ENCODE peak calls at places on chromosome 7, in five cellular contexts. Y is spleen, V is GM23338, K is HCT116, Q is K562. H is an unnamed sample.

GRCh38 chr7:120725376-120726039 is 132.4 kb downstream of the TSPAN12 start:
- DNase-seq in K (peak; percentile 43), V (peak; percentile 82), Y (no peak), Q (peak; percentile 38), H (peak; percentile 1)

GRCh38 chr7:7117935-7118586 is 64.3 kb upstream of the C1GALT1 start:
- DNase-seq in Y (no peak), V (no peak), K (no peak), Q (no peak), H (no peak)

GRCh38 chr7:82530361-82530760 is 86.8 kb upstream of the CACNA2D1 start:
- DNase-seq in K (no peak), Q (no peak), V (no peak), Y (no peak), H (no peak)

GRCh38 chr7:67377939-67378862 is 381.6 kb downstream of the TYW1 start:
- DNase-seq in Q (peak; percentile 81), Y (peak; percentile 86), V (peak; percentile 93), K (peak; percentile 63), H (peak; percentile 60)

GRCh38 chr7:156979007-156979606 is 29.6 kb downstream of the NOM1 start:
- DNase-seq in Q (no peak), Y (no peak), V (no peak), K (no peak), H (no peak)

GRCh38 chr7:11182736-11183135 is 209.1 kb downstream of the PHF14 start:
- DNase-seq in K (no peak), Q (no peak), Y (no peak), V (no peak), H (no peak)

GRCh38 chr7:11750191-11750590 is 81.8 kb downstream of the THSD7A start:
- DNase-seq in Y (no peak), V (no peak), Q (no peak), K (no peak), H (no peak)

GRCh38 chr7:122416316-122416925 is 111.9 kb upstream of the FEZF1 start:
- DNase-seq in V (no peak), K (no peak), Q (no peak), Y (no peak), H (no peak)

GRCh38 chr7:33722383-33723096 is 182.8 kb upstream of the BMPER start:
- DNase-seq in V (no peak), K (peak; percentile 29), Q (no peak), Y (no peak), H (no peak)

DNA sequence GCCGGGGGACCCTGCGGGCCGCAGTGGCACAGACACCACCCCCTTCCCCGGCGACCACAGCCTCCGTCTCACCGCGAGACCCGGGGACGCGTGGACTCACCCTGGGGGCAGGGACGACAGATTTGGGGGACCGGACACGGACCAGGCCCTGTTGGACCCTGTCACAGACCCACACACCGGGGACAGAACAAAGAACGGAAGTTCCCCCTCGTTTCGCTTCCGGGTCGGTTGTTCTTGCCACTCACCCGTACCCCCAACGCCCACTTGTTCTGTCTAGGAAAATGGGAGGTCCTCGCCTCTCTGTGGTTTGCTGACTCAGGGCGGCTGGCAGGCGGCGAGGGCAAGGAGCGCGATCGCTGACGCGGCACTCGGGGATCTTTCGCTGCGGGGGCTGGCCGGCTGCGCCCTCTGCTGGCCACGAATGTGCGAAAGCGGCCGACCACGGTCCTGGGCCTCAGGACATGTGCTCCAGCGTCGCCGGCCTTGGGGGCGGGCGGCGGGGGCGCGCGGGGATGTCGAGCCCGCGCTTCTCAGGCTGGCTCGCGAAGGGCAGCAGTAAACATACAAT is at the start of gene ZNF3:
- DNase-seq in V (peak; percentile 100), K (peak; percentile 98), Y (peak; percentile 99), Q (peak; percentile 92), H (peak; percentile 89)
- TF ChIP-seq POLR2AphosphoS5 in V (peak; percentile 85), K (peak; percentile 85), Y (peak; percentile 98), Q (peak; percentile 85), H (peak; percentile 94)

GRCh38 chr7:96312502-96312901 is 9.4 kb downstream of the SLC25A13 start:
- DNase-seq in K (no peak), Q (no peak), Y (no peak), V (no peak), H (no peak)
- TF ChIP-seq POLR2AphosphoS5 in K (no peak), Q (no peak), Y (no peak), V (no peak), H (no peak)

GRCh38 chr7:91883676-91884362 is 3.3 kb upstream of the MTERF1 start:
- DNase-seq in V (no peak), Q (no peak), Y (no peak), K (no peak), H (no peak)

GRCh38 chr7:91876391-91877133 is 3.9 kb downstream of the MTERF1 start:
- DNase-seq in V (no peak), Q (no peak), Y (no peak), K (no peak), H (no peak)

GRCh38 chr7:91875851-91876250 is 4.7 kb downstream of the MTERF1 start:
- DNase-seq in Q (no peak), K (no peak), Y (no peak), V (no peak), H (no peak)

GRCh38 chr7:91880016-91880412 is 488 bp downstream of the MTERF1 start:
- DNase-seq in V (peak; percentile 5), Q (no peak), Y (no peak), K (no peak), H (no peak)

GRCh38 chr7:91880413-91881241 is at the start of gene MTERF1:
- DNase-seq in Q (peak; percentile 88), V (peak; percentile 97), Y (peak; percentile 97), K (peak; percentile 85), H (peak; percentile 67)
- TF ChIP-seq POLR2AphosphoS5 in Q (peak; percentile 97), V (peak; percentile 95), Y (peak; percentile 89), K (peak; percentile 98), H (peak; percentile 97)

GRCh38 chr7:105791926-105792325 is 84.5 kb downstream of the ATXN7L1 start:
- DNase-seq in Q (no peak), Y (no peak), V (peak; percentile 64), K (no peak), H (no peak)

GRCh38 chr7:105796365-105796764 is 80.0 kb downstream of the ATXN7L1 start:
- DNase-seq in V (no peak), Q (no peak), Y (no peak), K (no peak), H (no peak)

GRCh38 chr7:105797652-105798051 is 78.7 kb downstream of the ATXN7L1 start:
- DNase-seq in Q (no peak), Y (no peak), K (no peak), V (peak; percentile 56), H (no peak)

GRCh38 chr7:105792488-105793370 is 83.7 kb downstream of the ATXN7L1 start:
- DNase-seq in Y (no peak), K (no peak), V (no peak), Q (no peak), H (no peak)

GRCh38 chr7:105794741-105795729 is 81.4 kb downstream of the ATXN7L1 start:
- DNase-seq in Y (no peak), Q (no peak), K (no peak), V (no peak), H (no peak)
- TF ChIP-seq POLR2AphosphoS5 in Y (no peak), Q (no peak), K (no peak), V (no peak), H (no peak)

DNA sequence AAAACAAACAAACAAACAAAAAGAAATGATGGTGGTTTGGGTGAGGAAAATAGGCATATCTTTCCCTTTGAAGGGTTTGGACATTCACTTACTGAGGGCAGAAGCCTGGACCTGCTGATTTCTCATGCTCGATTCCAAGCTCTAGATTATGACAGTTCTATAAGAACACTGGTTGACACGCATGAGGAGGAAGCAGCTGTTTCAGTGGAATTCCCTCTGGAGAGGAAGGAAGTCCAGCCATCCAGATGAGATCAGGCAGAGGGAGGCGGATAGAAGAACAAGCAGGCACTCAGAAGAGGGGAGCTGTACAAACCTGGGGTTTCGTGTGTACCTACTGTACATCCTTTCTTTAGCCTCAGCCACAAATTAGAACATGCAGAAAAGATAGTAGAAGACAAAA is 691.9 kb downstream of the INHBA start:
- DNase-seq in K (no peak), Q (no peak), V (no peak), Y (no peak), H (no peak)
- TF ChIP-seq POLR2AphosphoS5 in K (no peak), Q (no peak), V (no peak), Y (no peak), H (no peak)

DNA sequence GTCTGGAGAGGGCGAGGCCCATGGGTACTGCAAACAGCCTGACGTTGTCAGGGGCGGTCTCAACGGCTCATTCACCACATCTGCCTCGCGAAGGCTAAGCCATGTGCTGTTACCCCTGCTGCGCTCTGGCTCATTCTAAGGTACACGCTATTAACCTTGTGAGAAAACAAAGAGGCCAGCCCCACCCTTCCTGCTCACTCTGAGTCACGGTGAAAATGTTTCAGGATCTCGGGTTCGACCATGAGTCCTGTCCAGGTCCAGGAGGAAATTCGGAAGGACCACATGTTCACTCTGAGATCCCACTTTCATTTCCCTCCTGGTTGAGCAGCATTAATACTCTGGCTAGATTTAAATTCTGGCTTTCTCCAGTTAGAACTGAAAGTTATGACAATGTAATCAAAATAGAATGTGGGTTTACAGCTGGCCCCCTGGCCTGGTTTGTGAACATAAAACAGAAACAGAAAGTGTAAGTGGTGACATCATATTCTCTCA is 55.2 kb downstream of the EGFR start:
- DNase-seq in Y (no peak), V (peak; percentile 28), K (peak; percentile 95), Q (no peak), H (peak; percentile 47)
- TF ChIP-seq POLR2AphosphoS5 in Y (no peak), V (no peak), K (no peak), Q (no peak), H (no peak)